ENCODE peak calls at places on chromosome 14, in five cellular contexts. F is cardiac muscle cell, K is fibroblast of the aortic adventitia, L is AG10803, P is RWPE2. H is an unnamed sample.

GRCh38 chr14:102155150-102155549 is 15.5 kb downstream of the WDR20 start:
- DNase-seq in P (no peak), F (peak; percentile 66), L (no peak), K (peak; percentile 63), H (peak; percentile 27)

GRCh38 chr14:72605921-72606220 is 288.0 kb downstream of the DPF3 start:
- DNase-seq in P (no peak), F (no peak), L (no peak), K (no peak), H (no peak)

GRCh38 chr14:32698831-32699230 is 239.8 kb upstream of the NPAS3 start:
- DNase-seq in P (no peak), L (peak; percentile 27), K (peak; percentile 31), F (no peak), H (no peak)

GRCh38 chr14:77495354-77495753 is 3.3 kb downstream of the ISM2 start:
- DNase-seq in K (no peak), L (no peak), P (no peak), F (no peak), H (peak; percentile 13)

GRCh38 chr14:76958975-76959710 is 69.4 kb downstream of the IRF2BPL start:
- DNase-seq in K (peak; percentile 25), L (no peak), P (peak; percentile 94), F (peak; percentile 21), H (peak; percentile 64)

GRCh38 chr14:79376557-79376956 is 834.7 kb downstream of the DIO2 start:
- DNase-seq in F (no peak), P (no peak), K (no peak), L (no peak), H (no peak)

GRCh38 chr14:68518910-68519686 is 273.8 kb downstream of the ZFP36L1 start:
- DNase-seq in F (peak; percentile 84), L (no peak), K (peak; percentile 80), P (no peak), H (peak; percentile 86)

GRCh38 chr14:85731198-85731597 is 201.3 kb downstream of the FLRT2 start:
- DNase-seq in K (peak; percentile 73), L (peak; percentile 84), P (no peak), F (peak; percentile 95), H (peak; percentile 72)

GRCh38 chr14:93173943-93174395 is 10.7 kb downstream of the MOAP1 start:
- DNase-seq in F (peak; percentile 19), K (peak; percentile 10), P (peak; percentile 42), L (no peak), H (peak; percentile 17)

GRCh38 chr14:53152627-53152908 is 555 bp downstream of the DDHD1 start:
- DNase-seq in P (no peak), L (no peak), K (no peak), F (no peak), H (peak; percentile 42)

GRCh38 chr14:85580536-85581165 is 50.7 kb downstream of the FLRT2 start:
- DNase-seq in P (no peak), F (peak; percentile 63), L (no peak), K (peak; percentile 45), H (peak; percentile 69)

GRCh38 chr14:26926585-26926984 is 328.8 kb upstream of the NOVA1 start:
- DNase-seq in P (no peak), K (no peak), F (no peak), L (no peak), H (no peak)

GRCh38 chr14:24037658-24038037 is 14.2 kb upstream of the CARMIL3 start:
- DNase-seq in P (no peak), L (no peak), K (no peak), F (no peak), H (no peak)

GRCh38 chr14:24042733-24043132 is 9.1 kb upstream of the CARMIL3 start:
- DNase-seq in L (no peak), K (peak; percentile 9), P (no peak), F (no peak), H (no peak)

DNA sequence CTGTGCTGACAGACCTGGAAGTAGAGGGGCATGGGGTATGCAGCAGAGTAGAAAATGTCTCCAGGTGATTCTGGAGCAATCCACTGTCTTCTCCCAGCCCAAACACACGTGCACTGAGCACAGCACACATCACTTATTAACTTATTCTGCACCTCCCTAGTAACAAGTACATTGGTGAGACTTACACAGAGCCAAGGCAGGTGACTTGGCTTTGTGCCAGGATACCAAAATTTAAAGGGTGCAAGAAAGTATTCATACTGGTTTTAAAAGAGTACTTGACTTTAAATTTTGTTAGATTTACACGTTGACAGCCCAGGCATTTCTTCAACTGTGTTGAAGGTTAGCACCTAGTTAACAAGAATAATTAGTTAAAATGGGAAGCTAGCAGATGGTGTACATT is 11.1 kb upstream of the CARMIL3 start:
- DNase-seq in K (no peak), F (no peak), L (no peak), P (no peak), H (no peak)
- H3K4me3 ChIP-seq in K (no peak overlapping the region), F (no peak overlapping the region), L (no peak overlapping the region), P (no peak overlapping the region), H (no peak overlapping the region)

GRCh38 chr14:56243110-56243509 is 124.9 kb downstream of the PELI2 start:
- DNase-seq in P (no peak), F (no peak), K (no peak), L (no peak), H (no peak)

GRCh38 chr14:56244138-56244789 is 126.1 kb downstream of the PELI2 start:
- DNase-seq in L (peak; percentile 94), P (no peak), K (peak; percentile 91), F (peak; percentile 79), H (peak; percentile 73)

GRCh38 chr14:56248442-56248841 is 130.2 kb downstream of the PELI2 start:
- DNase-seq in L (no peak), P (no peak), K (no peak), F (no peak), H (no peak)

GRCh38 chr14:56247495-56248087 is 129.4 kb downstream of the PELI2 start:
- DNase-seq in F (peak; percentile 35), P (no peak), K (peak; percentile 50), L (peak; percentile 15), H (peak; percentile 35)
- TF ChIP-seq CTCF in F (peak; percentile 37), P (peak; percentile 77), K (peak; percentile 46), L (peak; percentile 47), H (peak; percentile 40)

GRCh38 chr14:30692669-30693068 is 70.5 kb downstream of the SCFD1 start:
- DNase-seq in P (no peak), K (no peak), F (no peak), L (no peak), H (no peak)
- H3K4me3 ChIP-seq in P (no peak overlapping the region), K (no peak overlapping the region), F (no peak overlapping the region), L (no peak overlapping the region), H (no peak overlapping the region)

GRCh38 chr14:52131640-52132320 is 62.9 kb upstream of the NID2 start:
- DNase-seq in K (peak; percentile 99), P (no peak), L (peak; percentile 90), F (peak; percentile 98), H (peak; percentile 98)

GRCh38 chr14:52124791-52125661 is 56.2 kb upstream of the NID2 start:
- DNase-seq in K (peak; percentile 84), F (peak; percentile 87), P (no peak), L (peak; percentile 89), H (peak; percentile 93)

GRCh38 chr14:52125885-52126284 is 57.0 kb upstream of the NID2 start:
- DNase-seq in K (no peak), P (no peak), F (no peak), L (no peak), H (no peak)

DNA sequence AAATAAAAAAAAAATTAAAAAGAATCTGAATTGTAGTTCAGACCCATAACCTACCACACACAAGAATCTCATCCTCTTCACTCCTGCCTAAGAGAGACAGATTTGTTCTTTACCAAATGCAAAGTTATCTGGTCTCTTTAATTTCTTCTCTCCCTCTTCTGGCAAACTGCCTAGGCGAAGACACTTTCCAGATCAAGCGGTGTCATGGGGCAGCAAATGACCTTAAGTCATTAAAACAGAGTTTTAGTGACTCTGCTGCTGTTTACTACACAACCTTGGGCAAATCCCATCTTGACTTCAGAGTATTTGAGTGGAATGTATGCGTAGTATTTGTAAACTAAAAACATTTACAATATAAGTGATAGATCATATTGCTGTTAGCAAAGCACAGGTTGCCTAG is 60.9 kb upstream of the NID2 start:
- DNase-seq in P (no peak), F (no peak), L (no peak), K (no peak), H (no peak)
- TF ChIP-seq CTCF in P (no peak), F (no peak), L (no peak), K (no peak), H (no peak)

DNA sequence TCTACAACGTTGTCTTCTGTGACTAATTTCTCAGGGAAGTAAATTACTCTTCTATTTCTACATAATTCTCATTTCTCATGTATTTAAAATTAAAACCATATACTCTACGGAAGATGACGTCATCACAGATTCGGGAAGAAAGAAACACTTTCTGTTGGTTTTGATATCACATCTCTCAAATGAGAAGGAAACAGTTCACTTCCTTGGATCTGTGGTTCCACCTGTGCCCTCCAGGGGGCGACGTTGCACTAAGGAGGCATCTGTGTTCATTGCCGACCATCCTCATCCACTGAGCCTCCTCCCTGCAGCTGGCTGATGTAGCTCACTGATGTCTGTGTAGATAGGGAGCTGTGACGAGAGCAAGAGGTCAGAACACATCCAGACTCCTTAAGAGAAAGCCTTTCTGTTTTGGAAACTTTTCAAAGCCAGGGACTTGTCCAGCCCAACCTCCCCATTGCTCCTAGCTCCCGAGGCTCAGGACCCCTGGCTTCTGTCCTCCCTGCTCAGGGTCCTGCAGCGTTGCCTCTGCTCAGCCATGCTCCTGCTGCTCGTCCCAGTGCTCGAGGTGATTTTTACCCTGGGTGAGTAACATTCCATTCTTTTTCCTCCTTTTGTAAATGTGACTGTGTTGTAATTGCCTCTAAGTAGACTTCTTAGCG is 172.7 kb upstream of the OR4E1 start:
- DNase-seq in K (no peak), F (peak; percentile 17), L (no peak), P (no peak), H (no peak)
- H3K4me3 ChIP-seq in K (no peak overlapping the region), F (no peak overlapping the region), L (no peak overlapping the region), P (no peak overlapping the region), H (no peak overlapping the region)